ENCODE peak calls at places on chromosome 21, in four cellular contexts. P is aorta; F is ascending aorta; W is CD8-positive, alpha-beta T cell. B is an unnamed sample. For H3K36me3, the result is how much of the 10 kb centered on the place peaks cover.

GRCh38 chr21:38800924-38801744 is 4.6 kb upstream of the ETS2 start:
- DNase-seq in W (no peak), F (no peak), P (no peak), B (no peak)

GRCh38 chr21:15968911-15969310 is 239.1 kb downstream of the USP25 start:
- DNase-seq in F (no peak), P (no peak), W (no peak), B (no peak)

GRCh38 chr21:38848187-38848609 is 42.5 kb downstream of the ETS2 start:
- DNase-seq in F (no peak), P (no peak), W (no peak), B (no peak)

GRCh38 chr21:25626752-25627151 is 12.3 kb upstream of the JAM2 start:
- DNase-seq in W (no peak), F (no peak), P (no peak), B (no peak)

GRCh38 chr21:38379171-38379570 is 119.1 kb downstream of the ERG start:
- DNase-seq in P (no peak), W (no peak), F (no peak), B (no peak)

GRCh38 chr21:21714396-21714795 is 716.2 kb downstream of the NCAM2 start:
- DNase-seq in W (no peak), P (no peak), F (no peak), B (peak)

GRCh38 chr21:39125752-39126485 is 57.3 kb downstream of the PSMG1 start:
- DNase-seq in W (no peak), P (no peak), F (peak), B (no peak)

GRCh38 chr21:38511198-38511597 is 12.9 kb upstream of the ERG start:
- DNase-seq in P (no peak), W (no peak), F (no peak), B (no peak)

GRCh38 chr21:35051287-35051818 is 2.3 kb upstream of the RUNX1 start:
- DNase-seq in W (peak), F (peak), P (peak), B (peak)

GRCh38 chr21:41183575-41183974 is 15.6 kb downstream of the BACE2 start:
- DNase-seq in F (no peak), W (no peak), P (no peak), B (no peak)

GRCh38 chr21:35792569-35792968 is 267.8 kb downstream of the SETD4 start:
- DNase-seq in F (no peak), W (no peak), P (no peak), B (no peak)

GRCh38 chr21:17462276-17462981 is 50.4 kb upstream of the CXADR start:
- DNase-seq in W (no peak), P (no peak), F (no peak), B (no peak)

GRCh38 chr21:42308914-42309752 is 6.1 kb downstream of the TFF3 start:
- DNase-seq in P (no peak), W (no peak), F (peak), B (no peak)

GRCh38 chr21:27476696-27477095 is 509.8 kb upstream of the ADAMTS5 start:
- DNase-seq in P (no peak), F (no peak), W (no peak), B (no peak)

GRCh38 chr21:21137986-21138385 is 139.8 kb downstream of the NCAM2 start:
- DNase-seq in F (no peak), P (no peak), W (no peak), B (no peak)

GRCh38 chr21:38468989-38469388 is 29.3 kb downstream of the ERG start:
- DNase-seq in F (no peak), W (no peak), P (no peak), B (no peak)

GRCh38 chr21:21103692-21104091 is 105.5 kb downstream of the NCAM2 start:
- DNase-seq in P (no peak), F (no peak), W (no peak), B (no peak)

GRCh38 chr21:41726970-41727783 is 39.7 kb downstream of the RIPK4 start:
- DNase-seq in F (peak), W (no peak), P (peak), B (peak)

GRCh38 chr21:35138665-35139381 is 89.7 kb upstream of the RUNX1 start:
- DNase-seq in P (no peak), W (peak), F (no peak), B (peak)

GRCh38 chr21:34938079-34938764 is 110.9 kb downstream of the RUNX1 start:
- DNase-seq in P (no peak), W (no peak), F (no peak), B (no peak)

GRCh38 chr21:38488640-38489282 is 9.5 kb downstream of the ERG start:
- DNase-seq in P (no peak), W (no peak), F (no peak), B (peak)

GRCh38 chr21:29323189-29323588 is 24.5 kb downstream of the BACH1 start:
- DNase-seq in W (no peak), P (no peak), F (no peak), B (no peak)

GRCh38 chr21:35511298-35512162 is 462.4 kb upstream of the RUNX1 start:
- DNase-seq in P (no peak), F (no peak), W (no peak), B (peak)

GRCh38 chr21:28237661-28238060 is 755.0 kb downstream of the LTN1 start:
- DNase-seq in W (no peak), F (no peak), P (no peak), B (no peak)

GRCh38 chr21:35226960-35227741 is 178.0 kb upstream of the RUNX1 start:
- DNase-seq in W (peak), F (no peak), P (no peak), B (no peak)

GRCh38 chr21:16579538-16579937 is 849.8 kb downstream of the USP25 start:
- DNase-seq in P (no peak), F (no peak), W (no peak), B (peak)

GRCh38 chr21:29145837-29146453 is 15.5 kb downstream of the MAP3K7CL start:
- DNase-seq in F (no peak), P (no peak), W (no peak), B (no peak)

GRCh38 chr21:42411197-42411869 is 7.6 kb downstream of the UBASH3A start:
- DNase-seq in F (no peak), W (no peak), P (no peak), B (no peak)

GRCh38 chr21:39098696-39099111 is 84.5 kb downstream of the PSMG1 start:
- DNase-seq in W (no peak), P (no peak), F (no peak), B (no peak)

GRCh38 chr21:42471206-42471605 is 24.8 kb downstream of the RSPH1 start:
- DNase-seq in W (no peak), P (no peak), F (no peak), B (no peak)

GRCh38 chr21:45035477-45035848 is 38.9 kb upstream of the ADARB1 start:
- DNase-seq in F (no peak), W (no peak), P (peak), B (no peak)

GRCh38 chr21:45033791-45034555 is 40.4 kb upstream of the ADARB1 start:
- DNase-seq in F (peak), W (no peak), P (peak), B (no peak)

GRCh38 chr21:45032977-45033705 is 41.2 kb upstream of the ADARB1 start:
- DNase-seq in F (peak), W (no peak), P (peak), B (no peak)

GRCh38 chr21:45036630-45037029 is 37.8 kb upstream of the ADARB1 start:
- DNase-seq in F (no peak), P (no peak), W (no peak), B (no peak)

DNA sequence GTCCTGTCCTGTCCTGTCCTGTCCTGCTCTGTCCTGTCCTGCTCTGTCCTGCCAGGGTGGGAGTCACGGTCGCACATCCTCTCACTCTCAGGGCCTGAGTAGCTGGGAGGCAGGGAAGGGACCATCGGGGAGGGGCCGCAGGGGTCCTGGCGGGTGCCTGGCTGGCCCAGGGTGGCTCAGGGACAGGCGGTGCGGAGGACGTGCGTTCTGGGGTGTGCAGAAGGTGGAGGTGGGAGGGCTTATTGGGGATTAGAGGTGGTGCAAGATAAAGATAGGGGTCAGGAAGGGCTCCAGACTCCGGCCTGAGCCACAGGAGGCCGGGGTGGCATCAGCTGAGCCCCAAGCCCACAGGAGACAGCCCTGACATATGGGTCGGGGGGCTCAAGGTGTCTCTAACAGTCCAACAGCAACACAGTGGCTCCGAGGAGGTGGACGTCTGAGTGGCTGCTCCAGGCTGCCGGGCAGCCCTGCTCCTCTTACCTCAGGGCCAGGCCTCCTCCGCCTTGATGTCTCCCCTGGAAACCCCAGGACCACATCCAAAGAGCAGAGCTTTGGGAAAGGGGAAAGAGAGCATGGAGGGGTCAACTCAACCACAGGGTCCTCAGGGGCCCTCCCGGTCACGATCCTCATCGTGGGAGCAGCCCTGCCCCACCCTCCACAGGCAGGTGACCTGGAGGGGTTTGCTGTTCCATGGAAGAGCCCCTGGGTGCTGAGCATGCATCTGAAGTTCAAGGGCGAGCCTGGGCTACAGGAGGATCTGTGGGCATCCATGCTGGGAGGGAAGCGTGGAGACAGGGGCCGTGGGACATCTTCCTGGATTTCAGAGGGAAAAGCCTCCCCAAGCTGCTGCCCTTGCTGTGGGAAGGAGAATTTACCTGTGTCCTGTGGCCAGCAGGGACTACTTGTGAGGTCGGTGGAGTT is 39.6 kb upstream of the ADARB1 start:
- DNase-seq in F (no peak), W (no peak), P (peak), B (no peak)
- H3K27ac ChIP-seq in F (peak), W (no peak), P (peak), B (no peak)

DNA sequence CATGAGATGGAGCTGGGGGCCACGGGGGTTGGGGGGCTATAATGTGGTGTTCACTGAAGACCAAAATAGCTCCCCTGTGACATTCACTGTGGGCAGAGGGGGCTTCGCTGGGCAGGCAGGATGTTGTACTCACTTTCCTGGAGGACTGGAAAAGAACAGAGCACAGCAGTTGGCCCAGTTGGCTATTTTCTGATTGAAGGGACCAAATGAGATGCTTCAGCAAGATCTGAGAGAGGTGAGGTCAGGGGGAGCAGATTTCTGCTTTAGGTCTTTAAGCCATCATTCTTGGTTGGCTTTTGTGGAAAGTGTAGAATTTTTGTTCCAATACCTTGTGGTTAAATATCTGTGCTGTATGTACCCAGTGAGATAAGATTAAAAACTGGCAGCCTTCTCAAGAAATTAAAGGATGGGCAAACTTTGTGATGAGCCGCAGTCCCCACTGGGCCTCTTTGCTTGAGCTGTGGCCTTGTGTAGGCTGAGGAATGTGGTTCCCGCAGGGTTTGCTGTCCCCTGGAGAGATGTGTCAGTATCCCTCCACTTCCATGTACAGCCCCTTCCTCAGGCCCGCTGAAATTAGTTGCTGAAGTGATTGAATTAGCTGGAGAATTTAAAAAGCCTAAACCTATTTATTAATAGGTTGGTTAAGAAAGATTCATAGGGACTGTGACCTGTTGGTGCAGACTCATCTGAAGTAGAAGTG is 80.7 kb downstream of the ATP5PO start:
- DNase-seq in P (no peak), F (no peak), W (peak), B (no peak)
- H3K36me3 ChIP-seq in P (under half), F (under half), W (under half), B (under half)

GRCh38 chr21:31343680-31344480 is at the start of gene TIAM1:
- DNase-seq in W (no peak), F (peak), P (no peak), B (peak)
- H3K4me3 ChIP-seq in W (peak), F (peak), P (no peak), B (peak)

GRCh38 chr21:46285206-46285661 is at the start of gene MCM3AP:
- DNase-seq in F (no peak), P (no peak), W (no peak), B (no peak)

GRCh38 chr21:46285761-46286667 is at the start of gene YBEY:
- DNase-seq in F (peak), W (peak), P (peak), B (peak)

GRCh38 chr21:46284077-46284644 is 1.2 kb downstream of the MCM3AP start:
- DNase-seq in P (no peak), F (no peak), W (no peak), B (no peak)

GRCh38 chr21:46286668-46286982 is 483 bp downstream of the YBEY start:
- DNase-seq in W (no peak), F (no peak), P (no peak), B (no peak)

GRCh38 chr21:46284722-46285121 is 689 bp downstream of the MCM3AP start:
- DNase-seq in F (no peak), P (no peak), W (no peak), B (no peak)
- H3K27ac ChIP-seq in F (peak), P (no peak), W (no peak), B (no peak)

DNA sequence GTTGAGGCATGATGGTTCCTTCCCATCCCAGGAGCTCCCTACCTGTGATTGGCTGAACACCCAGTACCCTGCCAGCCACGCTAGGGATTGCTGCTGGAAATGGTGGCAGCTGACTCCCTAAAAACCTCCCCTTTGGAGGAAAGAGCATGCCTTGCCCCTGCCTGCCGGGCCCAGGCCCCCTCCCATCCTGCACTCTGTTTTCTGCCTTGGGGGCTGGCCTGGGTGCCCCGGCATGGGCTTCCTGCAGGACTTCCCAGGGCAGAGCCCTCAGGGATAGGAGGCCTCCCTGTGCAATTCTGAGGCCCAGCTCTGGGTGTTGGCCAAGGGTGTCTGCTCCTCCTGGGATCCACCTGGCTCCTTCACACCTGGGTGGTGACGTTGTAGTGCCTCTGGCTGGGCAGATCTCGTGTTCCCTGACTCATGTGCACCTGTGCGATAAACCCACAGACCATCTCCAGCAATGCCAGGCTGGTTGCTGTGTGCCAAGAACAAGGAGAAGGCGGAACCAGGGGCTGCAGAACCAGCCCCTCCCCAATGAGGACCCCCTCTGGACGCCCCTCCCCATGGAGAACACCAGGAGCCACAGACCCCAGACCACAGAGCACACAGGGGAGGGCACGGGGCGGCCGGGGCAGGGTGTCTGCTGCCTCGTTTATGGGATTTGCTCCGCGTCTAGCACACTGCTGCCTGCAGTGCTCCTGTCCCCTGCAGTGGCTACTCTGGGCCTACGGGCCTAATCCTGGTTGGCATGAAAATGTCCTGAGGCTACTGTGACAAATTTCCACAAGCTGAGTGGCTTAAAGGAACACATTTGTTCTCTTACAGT is 13.6 kb downstream of the CSTB start:
- DNase-seq in P (no peak), W (no peak), F (no peak), B (no peak)
- H3K36me3 ChIP-seq in P (under half), W (under half), F (under half), B (under half)

GRCh38 chr21:44874240-44874496 is 678 bp upstream of the PTTG1IP start:
- DNase-seq in P (no peak), W (no peak), F (no peak), B (no peak)

GRCh38 chr21:44876849-44877575 is 3.5 kb upstream of the PTTG1IP start:
- DNase-seq in P (peak), W (no peak), F (no peak), B (no peak)

GRCh38 chr21:44874497-44875331 is 1.2 kb upstream of the PTTG1IP start:
- DNase-seq in F (peak), W (peak), P (peak), B (peak)

GRCh38 chr21:44873356-44874239 is at the start of gene PTTG1IP:
- DNase-seq in F (peak), P (peak), W (peak), B (peak)

DNA sequence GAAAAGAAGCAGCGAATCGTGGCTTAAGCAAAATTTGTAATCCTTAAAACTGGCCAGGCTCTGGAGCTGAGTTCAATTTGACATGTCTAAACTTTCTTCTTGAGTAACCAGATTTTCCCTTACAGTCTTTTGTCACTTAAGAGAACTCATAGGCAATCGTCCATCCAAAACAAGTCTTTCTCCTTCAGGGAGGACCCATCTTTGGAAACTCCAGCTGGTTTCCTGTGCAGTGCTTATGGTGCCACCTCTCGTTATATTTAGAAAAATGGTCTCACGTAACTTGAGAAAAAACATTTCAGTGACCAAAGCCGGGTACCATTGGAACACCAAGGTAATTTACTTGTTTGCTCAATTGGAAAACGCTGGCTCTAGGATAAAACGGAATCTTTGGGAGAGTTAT is 1.9 kb upstream of the PTTG1IP start:
- DNase-seq in W (no peak), F (no peak), P (no peak), B (peak)
- H3K4me3 ChIP-seq in W (peak), F (peak), P (no peak), B (peak)

DNA sequence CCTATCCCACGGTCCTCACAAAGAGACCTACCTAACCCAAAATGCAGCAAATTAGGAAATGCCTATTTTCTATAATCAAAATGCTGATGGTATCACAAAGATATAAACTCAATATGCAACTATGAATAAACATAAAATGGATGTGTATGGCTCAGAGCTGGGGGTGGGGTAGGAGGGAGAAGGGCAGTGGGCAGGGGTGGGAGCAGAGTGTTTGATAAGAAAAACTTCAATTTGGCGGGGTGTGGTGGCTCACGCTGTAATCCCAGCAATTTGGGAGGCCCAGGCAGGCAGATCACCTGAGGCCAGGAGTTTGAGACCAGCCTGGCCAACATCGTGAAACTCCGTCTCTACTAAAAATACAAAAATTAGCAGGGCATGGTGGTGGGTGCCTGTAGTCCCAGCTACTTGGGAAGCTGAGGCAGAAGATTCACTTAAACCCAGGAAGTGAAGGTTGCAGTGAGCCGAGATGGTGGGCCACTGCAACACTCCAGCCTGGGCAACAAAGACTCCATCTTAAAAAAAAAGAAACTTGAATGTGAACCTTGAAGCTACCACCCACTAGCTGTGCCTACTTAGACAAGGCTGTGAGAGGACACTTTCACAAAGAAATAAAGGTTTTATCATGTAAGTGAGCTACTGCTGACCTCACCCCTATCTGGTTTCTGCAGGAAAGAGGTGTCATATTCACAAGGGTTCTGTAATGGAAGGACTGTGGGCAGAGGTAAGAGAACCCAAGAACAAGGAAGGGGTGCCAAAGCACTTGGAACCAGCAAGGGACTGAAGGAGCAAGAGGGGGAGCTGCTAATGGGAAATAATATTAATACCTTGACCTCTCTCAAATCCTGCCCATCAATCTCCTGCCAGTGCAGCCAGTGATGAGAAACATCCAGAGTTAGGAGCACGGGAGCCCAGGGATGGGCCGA is 53.0 kb downstream of the HLCS start:
- DNase-seq in P (no peak), W (no peak), F (no peak), B (no peak)
- H3K27ac ChIP-seq in P (no peak), W (no peak), F (no peak), B (no peak)